ENCODE peak calls at places on chromosomes 6 and 20, in nine cellular contexts. One of them, this sample, is unnamed.

GRCh38 chr6:142713959-142714358 is 231.0 kb downstream of the HIVEP2 start:
- DNase-seq in prostate gland: no peak
- DNase-seq in activated CD4-positive, alpha-beta T cell treated with anti-CD3 and anti-CD28 coated beads, Interleukin-2, amount 10 ng/mL, durations not matched to agents 7 days and 5 days: no peak
- DNase-seq in activated T-helper 1 cell treated with anti-CD3 and anti-CD28 coated beads, Interleukin-12 subunit alpha, Interleukin-12 subunit beta, Interleukin-2, Interleukin-4 antibody, amounts not matched to agents 30 ng/mL and 10 ng/mL and 1 ng/mL, durations not matched to agents 14 hours and 24 hours and 36 hours: no peak
- DNase-seq in esophagus muscularis mucosa: no peak
- DNase-seq in stimulated activated CD4-positive, alpha-beta T cell treated with anti-CD3 and anti-CD28 coated beads, Interleukin-12 subunit alpha, Interleukin-12 subunit beta, amount 100 ng/mL, for 48 hours: no peak
- DNase-seq in memory B cell: no peak
- DNase-seq in activated naive CD8-positive, alpha-beta T cell treated with anti-CD3 and anti-CD28 coated beads for 36 hours: no peak
- DNase-seq in T-helper 17 cell: no peak
- DNase-seq in this sample: no peak

GRCh38 chr6:470051-470900 is 78.7 kb downstream of the IRF4 start:
- DNase-seq in prostate gland: no peak
- DNase-seq in activated CD4-positive, alpha-beta T cell treated with anti-CD3 and anti-CD28 coated beads, Interleukin-2, amount 10 ng/mL, durations not matched to agents 7 days and 5 days: no peak
- DNase-seq in activated T-helper 1 cell treated with anti-CD3 and anti-CD28 coated beads, Interleukin-12 subunit alpha, Interleukin-12 subunit beta, Interleukin-2, Interleukin-4 antibody, amounts not matched to agents 30 ng/mL and 10 ng/mL and 1 ng/mL, durations not matched to agents 14 hours and 24 hours and 36 hours: no peak
- DNase-seq in esophagus muscularis mucosa: no peak
- DNase-seq in stimulated activated CD4-positive, alpha-beta T cell treated with anti-CD3 and anti-CD28 coated beads, Interleukin-12 subunit alpha, Interleukin-12 subunit beta, amount 100 ng/mL, for 48 hours: no peak
- DNase-seq in memory B cell: no peak
- DNase-seq in activated naive CD8-positive, alpha-beta T cell treated with anti-CD3 and anti-CD28 coated beads for 36 hours: no peak
- DNase-seq in T-helper 17 cell: no peak
- DNase-seq in this sample: no peak

GRCh38 chr20:36390719-36391415 is 84.7 kb downstream of the DLGAP4 start:
- DNase-seq in prostate gland: no peak
- DNase-seq in activated CD4-positive, alpha-beta T cell treated with anti-CD3 and anti-CD28 coated beads, Interleukin-2, amount 10 ng/mL, durations not matched to agents 7 days and 5 days: no peak
- DNase-seq in activated T-helper 1 cell treated with anti-CD3 and anti-CD28 coated beads, Interleukin-12 subunit alpha, Interleukin-12 subunit beta, Interleukin-2, Interleukin-4 antibody, amounts not matched to agents 30 ng/mL and 10 ng/mL and 1 ng/mL, durations not matched to agents 14 hours and 24 hours and 36 hours: no peak
- DNase-seq in esophagus muscularis mucosa: no peak
- DNase-seq in stimulated activated CD4-positive, alpha-beta T cell treated with anti-CD3 and anti-CD28 coated beads, Interleukin-12 subunit alpha, Interleukin-12 subunit beta, amount 100 ng/mL, for 48 hours: no peak
- DNase-seq in memory B cell: no peak
- DNase-seq in activated naive CD8-positive, alpha-beta T cell treated with anti-CD3 and anti-CD28 coated beads for 36 hours: no peak
- DNase-seq in T-helper 17 cell: no peak
- DNase-seq in this sample: no peak

GRCh38 chr6:133099573-133099972 is 141.6 kb upstream of the EYA4 start:
- DNase-seq in prostate gland: no peak
- DNase-seq in activated CD4-positive, alpha-beta T cell treated with anti-CD3 and anti-CD28 coated beads, Interleukin-2, amount 10 ng/mL, durations not matched to agents 7 days and 5 days: no peak
- DNase-seq in activated T-helper 1 cell treated with anti-CD3 and anti-CD28 coated beads, Interleukin-12 subunit alpha, Interleukin-12 subunit beta, Interleukin-2, Interleukin-4 antibody, amounts not matched to agents 30 ng/mL and 10 ng/mL and 1 ng/mL, durations not matched to agents 14 hours and 24 hours and 36 hours: no peak
- DNase-seq in esophagus muscularis mucosa: no peak
- DNase-seq in stimulated activated CD4-positive, alpha-beta T cell treated with anti-CD3 and anti-CD28 coated beads, Interleukin-12 subunit alpha, Interleukin-12 subunit beta, amount 100 ng/mL, for 48 hours: no peak
- DNase-seq in memory B cell: no peak
- DNase-seq in activated naive CD8-positive, alpha-beta T cell treated with anti-CD3 and anti-CD28 coated beads for 36 hours: no peak
- DNase-seq in T-helper 17 cell: no peak
- DNase-seq in this sample: no peak

GRCh38 chr6:142737368-142738060 is 207.5 kb downstream of the HIVEP2 start:
- DNase-seq in prostate gland: no peak
- DNase-seq in activated CD4-positive, alpha-beta T cell treated with anti-CD3 and anti-CD28 coated beads, Interleukin-2, amount 10 ng/mL, durations not matched to agents 7 days and 5 days: no peak
- DNase-seq in activated T-helper 1 cell treated with anti-CD3 and anti-CD28 coated beads, Interleukin-12 subunit alpha, Interleukin-12 subunit beta, Interleukin-2, Interleukin-4 antibody, amounts not matched to agents 30 ng/mL and 10 ng/mL and 1 ng/mL, durations not matched to agents 14 hours and 24 hours and 36 hours: no peak
- DNase-seq in esophagus muscularis mucosa: no peak
- DNase-seq in stimulated activated CD4-positive, alpha-beta T cell treated with anti-CD3 and anti-CD28 coated beads, Interleukin-12 subunit alpha, Interleukin-12 subunit beta, amount 100 ng/mL, for 48 hours: no peak
- DNase-seq in memory B cell: no peak
- DNase-seq in activated naive CD8-positive, alpha-beta T cell treated with anti-CD3 and anti-CD28 coated beads for 36 hours: no peak
- DNase-seq in T-helper 17 cell: no peak
- DNase-seq in this sample: no peak

GRCh38 chr6:42047220-42047590 is 3.1 kb upstream of the TAF8 start:
- DNase-seq in prostate gland: no peak
- DNase-seq in activated CD4-positive, alpha-beta T cell treated with anti-CD3 and anti-CD28 coated beads, Interleukin-2, amount 10 ng/mL, durations not matched to agents 7 days and 5 days: no peak
- DNase-seq in activated T-helper 1 cell treated with anti-CD3 and anti-CD28 coated beads, Interleukin-12 subunit alpha, Interleukin-12 subunit beta, Interleukin-2, Interleukin-4 antibody, amounts not matched to agents 30 ng/mL and 10 ng/mL and 1 ng/mL, durations not matched to agents 14 hours and 24 hours and 36 hours: no peak
- DNase-seq in esophagus muscularis mucosa: no peak
- DNase-seq in stimulated activated CD4-positive, alpha-beta T cell treated with anti-CD3 and anti-CD28 coated beads, Interleukin-12 subunit alpha, Interleukin-12 subunit beta, amount 100 ng/mL, for 48 hours: no peak
- DNase-seq in memory B cell: no peak
- DNase-seq in activated naive CD8-positive, alpha-beta T cell treated with anti-CD3 and anti-CD28 coated beads for 36 hours: no peak
- DNase-seq in T-helper 17 cell: no peak
- DNase-seq in this sample: no peak

GRCh38 chr6:44733868-44734267 is 346.4 kb downstream of the CDC5L start:
- DNase-seq in prostate gland: peak
- DNase-seq in activated CD4-positive, alpha-beta T cell treated with anti-CD3 and anti-CD28 coated beads, Interleukin-2, amount 10 ng/mL, durations not matched to agents 7 days and 5 days: no peak
- DNase-seq in activated T-helper 1 cell treated with anti-CD3 and anti-CD28 coated beads, Interleukin-12 subunit alpha, Interleukin-12 subunit beta, Interleukin-2, Interleukin-4 antibody, amounts not matched to agents 30 ng/mL and 10 ng/mL and 1 ng/mL, durations not matched to agents 14 hours and 24 hours and 36 hours: no peak
- DNase-seq in esophagus muscularis mucosa: peak
- DNase-seq in stimulated activated CD4-positive, alpha-beta T cell treated with anti-CD3 and anti-CD28 coated beads, Interleukin-12 subunit alpha, Interleukin-12 subunit beta, amount 100 ng/mL, for 48 hours: no peak
- DNase-seq in memory B cell: no peak
- DNase-seq in activated naive CD8-positive, alpha-beta T cell treated with anti-CD3 and anti-CD28 coated beads for 36 hours: no peak
- DNase-seq in T-helper 17 cell: no peak
- DNase-seq in this sample: no peak

GRCh38 chr6:13307508-13307995 is 20.8 kb downstream of the TBC1D7 start:
- DNase-seq in prostate gland: no peak
- DNase-seq in activated CD4-positive, alpha-beta T cell treated with anti-CD3 and anti-CD28 coated beads, Interleukin-2, amount 10 ng/mL, durations not matched to agents 7 days and 5 days: no peak
- DNase-seq in activated T-helper 1 cell treated with anti-CD3 and anti-CD28 coated beads, Interleukin-12 subunit alpha, Interleukin-12 subunit beta, Interleukin-2, Interleukin-4 antibody, amounts not matched to agents 30 ng/mL and 10 ng/mL and 1 ng/mL, durations not matched to agents 14 hours and 24 hours and 36 hours: no peak
- DNase-seq in esophagus muscularis mucosa: peak
- DNase-seq in stimulated activated CD4-positive, alpha-beta T cell treated with anti-CD3 and anti-CD28 coated beads, Interleukin-12 subunit alpha, Interleukin-12 subunit beta, amount 100 ng/mL, for 48 hours: no peak
- DNase-seq in memory B cell: no peak
- DNase-seq in activated naive CD8-positive, alpha-beta T cell treated with anti-CD3 and anti-CD28 coated beads for 36 hours: no peak
- DNase-seq in T-helper 17 cell: no peak
- DNase-seq in this sample: no peak

GRCh38 chr20:37937686-37938085 is 34.8 kb downstream of the VSTM2L start:
- DNase-seq in prostate gland: no peak
- DNase-seq in activated CD4-positive, alpha-beta T cell treated with anti-CD3 and anti-CD28 coated beads, Interleukin-2, amount 10 ng/mL, durations not matched to agents 7 days and 5 days: no peak
- DNase-seq in activated T-helper 1 cell treated with anti-CD3 and anti-CD28 coated beads, Interleukin-12 subunit alpha, Interleukin-12 subunit beta, Interleukin-2, Interleukin-4 antibody, amounts not matched to agents 30 ng/mL and 10 ng/mL and 1 ng/mL, durations not matched to agents 14 hours and 24 hours and 36 hours: no peak
- DNase-seq in esophagus muscularis mucosa: no peak
- DNase-seq in stimulated activated CD4-positive, alpha-beta T cell treated with anti-CD3 and anti-CD28 coated beads, Interleukin-12 subunit alpha, Interleukin-12 subunit beta, amount 100 ng/mL, for 48 hours: no peak
- DNase-seq in memory B cell: no peak
- DNase-seq in activated naive CD8-positive, alpha-beta T cell treated with anti-CD3 and anti-CD28 coated beads for 36 hours: no peak
- DNase-seq in T-helper 17 cell: no peak
- DNase-seq in this sample: no peak

This sample was measured in ureter.